ENCODE peak calls at places on chromosomes 5 and 9, in nine cellular contexts. One of them, this sample, is unnamed.

GRCh38 chr5:165630211-165630866 is 2124.9 kb downstream of the MAT2B start:
- DNase-seq in right lobe of liver: peak
- DNase-seq in RWPE2: no peak
- DNase-seq in tibial artery: no peak
- DNase-seq in astrocyte of the spinal cord: peak
- DNase-seq in gastrocnemius medialis: no peak
- DNase-seq in mesothelial cell of epicardium: peak
- DNase-seq in kidney epithelial cell: peak
- DNase-seq in cardiac muscle cell: peak
- DNase-seq in this sample: peak

GRCh38 chr5:172530406-172530805 is 76.1 kb upstream of the SH3PXD2B start:
- DNase-seq in kidney epithelial cell: no peak
- DNase-seq in gastrocnemius medialis: no peak
- DNase-seq in right lobe of liver: peak
- DNase-seq in RWPE2: no peak
- DNase-seq in tibial artery: no peak
- DNase-seq in astrocyte of the spinal cord: no peak
- DNase-seq in cardiac muscle cell: no peak
- DNase-seq in mesothelial cell of epicardium: no peak
- DNase-seq in this sample: no peak

GRCh38 chr9:98172604-98173003 is 19.8 kb downstream of the CORO2A start:
- DNase-seq in kidney epithelial cell: no peak
- DNase-seq in gastrocnemius medialis: no peak
- DNase-seq in right lobe of liver: peak
- DNase-seq in mesothelial cell of epicardium: no peak
- DNase-seq in tibial artery: no peak
- DNase-seq in RWPE2: no peak
- DNase-seq in astrocyte of the spinal cord: peak
- DNase-seq in cardiac muscle cell: peak
- DNase-seq in this sample: peak

GRCh38 chr5:127849436-127849835 is 146.2 kb downstream of the CCDC192 start:
- DNase-seq in tibial artery: no peak
- DNase-seq in cardiac muscle cell: no peak
- DNase-seq in gastrocnemius medialis: no peak
- DNase-seq in RWPE2: no peak
- DNase-seq in right lobe of liver: no peak
- DNase-seq in astrocyte of the spinal cord: no peak
- DNase-seq in kidney epithelial cell: no peak
- DNase-seq in mesothelial cell of epicardium: no peak
- DNase-seq in this sample: no peak

GRCh38 chr5:119335261-119335677 is 20.6 kb upstream of the TNFAIP8 start:
- DNase-seq in gastrocnemius medialis: no peak
- DNase-seq in right lobe of liver: no peak
- DNase-seq in astrocyte of the spinal cord: no peak
- DNase-seq in cardiac muscle cell: no peak
- DNase-seq in mesothelial cell of epicardium: no peak
- DNase-seq in kidney epithelial cell: no peak
- DNase-seq in RWPE2: no peak
- DNase-seq in tibial artery: no peak
- DNase-seq in this sample: no peak

GRCh38 chr5:7897014-7897600 is 28.2 kb downstream of the MTRR start:
- DNase-seq in gastrocnemius medialis: no peak
- DNase-seq in cardiac muscle cell: peak
- DNase-seq in RWPE2: no peak
- DNase-seq in mesothelial cell of epicardium: no peak
- DNase-seq in astrocyte of the spinal cord: peak
- DNase-seq in tibial artery: no peak
- DNase-seq in kidney epithelial cell: no peak
- DNase-seq in right lobe of liver: no peak
- DNase-seq in this sample: peak

GRCh38 chr5:38323645-38324295 is 65.4 kb downstream of the EGFLAM start:
- DNase-seq in cardiac muscle cell: no peak
- DNase-seq in right lobe of liver: no peak
- DNase-seq in tibial artery: no peak
- DNase-seq in gastrocnemius medialis: no peak
- DNase-seq in mesothelial cell of epicardium: no peak
- DNase-seq in astrocyte of the spinal cord: peak
- DNase-seq in RWPE2: no peak
- DNase-seq in kidney epithelial cell: peak
- DNase-seq in this sample: peak

GRCh38 chr9:126894052-126894603 is 20.5 kb upstream of the RALGPS1 start:
- DNase-seq in tibial artery: no peak
- DNase-seq in cardiac muscle cell: no peak
- DNase-seq in RWPE2: no peak
- DNase-seq in gastrocnemius medialis: no peak
- DNase-seq in mesothelial cell of epicardium: no peak
- DNase-seq in right lobe of liver: no peak
- DNase-seq in astrocyte of the spinal cord: no peak
- DNase-seq in kidney epithelial cell: no peak
- DNase-seq in this sample: no peak

GRCh38 chr5:73945505-73945904 is 319.5 kb downstream of the ARHGEF28 start:
- DNase-seq in tibial artery: no peak
- DNase-seq in astrocyte of the spinal cord: no peak
- DNase-seq in kidney epithelial cell: no peak
- DNase-seq in gastrocnemius medialis: no peak
- DNase-seq in mesothelial cell of epicardium: no peak
- DNase-seq in cardiac muscle cell: no peak
- DNase-seq in right lobe of liver: no peak
- DNase-seq in RWPE2: no peak
- DNase-seq in this sample: no peak

GRCh38 chr5:73299665-73300435 is 126.9 kb downstream of the TMEM174 start:
- DNase-seq in mesothelial cell of epicardium: no peak
- DNase-seq in kidney epithelial cell: no peak
- DNase-seq in tibial artery: no peak
- DNase-seq in astrocyte of the spinal cord: peak
- DNase-seq in cardiac muscle cell: no peak
- DNase-seq in RWPE2: no peak
- DNase-seq in right lobe of liver: no peak
- DNase-seq in gastrocnemius medialis: no peak
- DNase-seq in this sample: no peak

GRCh38 chr9:95096807-95097206 is 220.7 kb downstream of the FANCC start:
- DNase-seq in astrocyte of the spinal cord: no peak
- DNase-seq in gastrocnemius medialis: no peak
- DNase-seq in tibial artery: no peak
- DNase-seq in kidney epithelial cell: no peak
- DNase-seq in mesothelial cell of epicardium: no peak
- DNase-seq in RWPE2: no peak
- DNase-seq in right lobe of liver: peak
- DNase-seq in cardiac muscle cell: no peak
- DNase-seq in this sample: peak

GRCh38 chr9:19554518-19554917 is 145.7 kb downstream of the ACER2 start:
- DNase-seq in kidney epithelial cell: no peak
- DNase-seq in tibial artery: no peak
- DNase-seq in RWPE2: no peak
- DNase-seq in gastrocnemius medialis: no peak
- DNase-seq in astrocyte of the spinal cord: no peak
- DNase-seq in mesothelial cell of epicardium: no peak
- DNase-seq in cardiac muscle cell: no peak
- DNase-seq in right lobe of liver: no peak
- DNase-seq in this sample: no peak

GRCh38 chr5:154197801-154198461 is 7.4 kb downstream of the GALNT10 start:
- DNase-seq in RWPE2: no peak
- DNase-seq in cardiac muscle cell: no peak
- DNase-seq in kidney epithelial cell: peak
- DNase-seq in right lobe of liver: no peak
- DNase-seq in gastrocnemius medialis: no peak
- DNase-seq in mesothelial cell of epicardium: no peak
- DNase-seq in astrocyte of the spinal cord: peak
- DNase-seq in tibial artery: no peak
- DNase-seq in this sample: peak

GRCh38 chr9:125296843-125297372 is 35.3 kb downstream of the GAPVD1 start:
- DNase-seq in cardiac muscle cell: no peak
- DNase-seq in RWPE2: no peak
- DNase-seq in gastrocnemius medialis: no peak
- DNase-seq in kidney epithelial cell: no peak
- DNase-seq in right lobe of liver: no peak
- DNase-seq in tibial artery: no peak
- DNase-seq in astrocyte of the spinal cord: peak
- DNase-seq in mesothelial cell of epicardium: no peak
- DNase-seq in this sample: no peak

GRCh38 chr9:117073539-117074336 is 341.1 kb downstream of the ASTN2 start:
- DNase-seq in gastrocnemius medialis: no peak
- DNase-seq in kidney epithelial cell: no peak
- DNase-seq in right lobe of liver: no peak
- DNase-seq in cardiac muscle cell: peak
- DNase-seq in astrocyte of the spinal cord: no peak
- DNase-seq in mesothelial cell of epicardium: no peak
- DNase-seq in RWPE2: no peak
- DNase-seq in tibial artery: no peak
- DNase-seq in this sample: peak

GRCh38 chr9:966936-967335 is 9.5 kb upstream of the DMRT3 start:
- DNase-seq in right lobe of liver: no peak
- DNase-seq in astrocyte of the spinal cord: no peak
- DNase-seq in RWPE2: no peak
- DNase-seq in kidney epithelial cell: no peak
- DNase-seq in gastrocnemius medialis: no peak
- DNase-seq in mesothelial cell of epicardium: no peak
- DNase-seq in tibial artery: no peak
- DNase-seq in cardiac muscle cell: no peak
- DNase-seq in this sample: no peak

GRCh38 chr9:134638503-134639090 is 3.0 kb upstream of the COL5A1 start:
- DNase-seq in gastrocnemius medialis: no peak
- DNase-seq in astrocyte of the spinal cord: no peak
- DNase-seq in RWPE2: no peak
- DNase-seq in right lobe of liver: no peak
- DNase-seq in cardiac muscle cell: no peak
- DNase-seq in mesothelial cell of epicardium: no peak
- DNase-seq in tibial artery: no peak
- DNase-seq in kidney epithelial cell: no peak
- DNase-seq in this sample: no peak

GRCh38 chr5:83927140-83927733 is 206.6 kb upstream of the HAPLN1 start:
- DNase-seq in gastrocnemius medialis: no peak
- DNase-seq in astrocyte of the spinal cord: peak
- DNase-seq in cardiac muscle cell: peak
- DNase-seq in right lobe of liver: peak
- DNase-seq in RWPE2: no peak
- DNase-seq in mesothelial cell of epicardium: peak
- DNase-seq in tibial artery: peak
- DNase-seq in kidney epithelial cell: no peak
- DNase-seq in this sample: peak

GRCh38 chr5:82352146-82352791 is 74.1 kb upstream of the RPS23 start:
- DNase-seq in mesothelial cell of epicardium: no peak
- DNase-seq in right lobe of liver: no peak
- DNase-seq in gastrocnemius medialis: no peak
- DNase-seq in kidney epithelial cell: no peak
- DNase-seq in astrocyte of the spinal cord: no peak
- DNase-seq in RWPE2: no peak
- DNase-seq in tibial artery: no peak
- DNase-seq in cardiac muscle cell: no peak
- DNase-seq in this sample: no peak
- TF ChIP-seq CTCF in mesothelial cell of epicardium: peak
- TF ChIP-seq CTCF in right lobe of liver: no peak
- TF ChIP-seq CTCF in gastrocnemius medialis: peak
- TF ChIP-seq CTCF in kidney epithelial cell: no peak
- TF ChIP-seq CTCF in astrocyte of the spinal cord: no peak
- TF ChIP-seq CTCF in RWPE2: peak
- TF ChIP-seq CTCF in tibial artery: no peak
- TF ChIP-seq CTCF in cardiac muscle cell: no peak
- TF ChIP-seq CTCF in this sample: no peak

DNA sequence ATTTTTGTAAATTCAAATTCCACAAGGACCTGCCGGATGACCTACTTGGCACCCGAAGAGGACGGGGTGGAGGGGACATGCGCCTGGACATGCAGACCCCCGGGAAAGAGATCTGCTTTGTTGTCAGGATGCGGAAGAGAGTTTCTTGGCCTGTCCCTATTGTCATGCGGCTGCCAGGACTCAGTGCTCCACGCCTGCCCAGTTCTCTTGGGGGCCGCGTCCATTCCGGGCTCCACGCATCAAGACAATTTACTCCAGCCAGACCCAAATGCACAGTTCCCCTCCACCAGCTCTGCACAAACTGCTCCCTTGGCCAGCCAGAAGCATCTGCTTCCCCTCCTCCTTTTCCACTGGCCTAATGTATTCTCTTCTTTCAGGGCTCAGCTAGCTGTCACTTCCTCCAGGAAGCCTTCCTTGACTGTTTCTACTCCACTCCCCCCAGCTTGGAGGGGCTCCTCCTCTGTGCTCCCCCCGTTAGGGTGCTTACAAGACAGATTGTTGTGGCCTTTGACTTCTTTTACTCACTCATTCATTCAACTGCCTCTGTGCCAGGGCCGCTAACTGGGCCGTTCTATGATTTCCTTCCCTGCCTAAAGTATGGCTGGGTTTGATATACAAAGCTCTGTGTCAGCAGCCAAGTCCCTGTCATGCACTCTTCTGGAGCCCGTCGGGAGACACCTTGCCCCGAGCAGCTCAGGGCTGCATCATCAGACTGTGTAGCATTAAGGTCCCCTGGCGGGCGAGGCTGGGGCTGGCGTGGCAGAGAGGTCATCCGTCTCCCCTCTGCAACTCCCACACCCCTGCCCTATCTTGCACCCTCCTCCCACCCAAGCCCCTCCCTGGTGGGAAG is 6.6 kb downstream of the FIBCD1 start:
- DNase-seq in astrocyte of the spinal cord: no peak
- DNase-seq in cardiac muscle cell: peak
- DNase-seq in kidney epithelial cell: no peak
- DNase-seq in right lobe of liver: no peak
- DNase-seq in RWPE2: no peak
- DNase-seq in mesothelial cell of epicardium: no peak
- DNase-seq in gastrocnemius medialis: no peak
- DNase-seq in tibial artery: no peak
- DNase-seq in this sample: no peak
- TF ChIP-seq CTCF in astrocyte of the spinal cord: peak
- TF ChIP-seq CTCF in cardiac muscle cell: peak
- TF ChIP-seq CTCF in kidney epithelial cell: peak
- TF ChIP-seq CTCF in right lobe of liver: no peak
- TF ChIP-seq CTCF in RWPE2: peak
- TF ChIP-seq CTCF in mesothelial cell of epicardium: no peak
- TF ChIP-seq CTCF in gastrocnemius medialis: no peak
- TF ChIP-seq CTCF in tibial artery: no peak
- TF ChIP-seq CTCF in this sample: no peak

GRCh38 chr5:107739661-107740060 is 68.9 kb upstream of the EFNA5 start:
- DNase-seq in right lobe of liver: no peak
- DNase-seq in RWPE2: no peak
- DNase-seq in kidney epithelial cell: no peak
- DNase-seq in cardiac muscle cell: no peak
- DNase-seq in mesothelial cell of epicardium: no peak
- DNase-seq in gastrocnemius medialis: no peak
- DNase-seq in tibial artery: no peak
- DNase-seq in astrocyte of the spinal cord: no peak
- DNase-seq in this sample: peak

GRCh38 chr5:107735558-107735957 is 64.8 kb upstream of the EFNA5 start:
- DNase-seq in tibial artery: no peak
- DNase-seq in astrocyte of the spinal cord: no peak
- DNase-seq in cardiac muscle cell: no peak
- DNase-seq in right lobe of liver: no peak
- DNase-seq in mesothelial cell of epicardium: no peak
- DNase-seq in kidney epithelial cell: no peak
- DNase-seq in gastrocnemius medialis: no peak
- DNase-seq in RWPE2: no peak
- DNase-seq in this sample: no peak

GRCh38 chr5:107736608-107737007 is 65.9 kb upstream of the EFNA5 start:
- DNase-seq in RWPE2: no peak
- DNase-seq in right lobe of liver: no peak
- DNase-seq in kidney epithelial cell: no peak
- DNase-seq in gastrocnemius medialis: no peak
- DNase-seq in cardiac muscle cell: no peak
- DNase-seq in mesothelial cell of epicardium: no peak
- DNase-seq in astrocyte of the spinal cord: peak
- DNase-seq in tibial artery: no peak
- DNase-seq in this sample: no peak
- TF ChIP-seq CTCF in RWPE2: no peak
- TF ChIP-seq CTCF in right lobe of liver: no peak
- TF ChIP-seq CTCF in kidney epithelial cell: no peak
- TF ChIP-seq CTCF in gastrocnemius medialis: no peak
- TF ChIP-seq CTCF in cardiac muscle cell: no peak
- TF ChIP-seq CTCF in mesothelial cell of epicardium: no peak
- TF ChIP-seq CTCF in astrocyte of the spinal cord: no peak
- TF ChIP-seq CTCF in tibial artery: no peak
- TF ChIP-seq CTCF in this sample: no peak

GRCh38 chr5:138385660-138386059 is 33.2 kb downstream of the KDM3B start:
- DNase-seq in kidney epithelial cell: no peak
- DNase-seq in tibial artery: no peak
- DNase-seq in gastrocnemius medialis: no peak
- DNase-seq in RWPE2: no peak
- DNase-seq in right lobe of liver: no peak
- DNase-seq in astrocyte of the spinal cord: no peak
- DNase-seq in cardiac muscle cell: no peak
- DNase-seq in mesothelial cell of epicardium: no peak
- DNase-seq in this sample: no peak
- TF ChIP-seq CTCF in kidney epithelial cell: no peak
- TF ChIP-seq CTCF in tibial artery: no peak
- TF ChIP-seq CTCF in gastrocnemius medialis: no peak
- TF ChIP-seq CTCF in RWPE2: no peak
- TF ChIP-seq CTCF in right lobe of liver: no peak
- TF ChIP-seq CTCF in astrocyte of the spinal cord: no peak
- TF ChIP-seq CTCF in cardiac muscle cell: no peak
- TF ChIP-seq CTCF in mesothelial cell of epicardium: no peak
- TF ChIP-seq CTCF in this sample: no peak

This sample was measured in MCF 10A.